ENCODE peak calls at places on chromosomes 6 and 20, in five cellular contexts. H, B, R, F and K are unnamed samples.

GRCh38 chr20:18250237-18250636 is 38.1 kb upstream of the ZNF133 start:
- DNase-seq in R (no peak), H (no peak), F (no peak), B (no peak), K (no peak)

GRCh38 chr6:21846541-21847451 is 253.2 kb downstream of the SOX4 start:
- DNase-seq in H (peak; percentile 41), R (peak; percentile 74), B (peak; percentile 36), F (peak; percentile 66), K (no peak)

GRCh38 chr6:120869397-120869796 is 464.9 kb downstream of the TBC1D32 start:
- DNase-seq in R (no peak), H (no peak), F (no peak), B (no peak), K (no peak)

GRCh38 chr6:155158044-155158843 is 105.6 kb upstream of the CLDN20 start:
- DNase-seq in R (no peak), F (peak; percentile 43), H (no peak), B (peak; percentile 70), K (no peak)

GRCh38 chr6:43334466-43335095 is 26.0 kb upstream of the CRIP3 start:
- DNase-seq in H (no peak), R (no peak), F (peak; percentile 41), B (peak; percentile 60), K (no peak)

GRCh38 chr6:128569737-128570438 is 49.5 kb upstream of the PTPRK start:
- DNase-seq in R (no peak), F (no peak), B (peak; percentile 100), H (no peak), K (no peak)

GRCh38 chr6:151240036-151240685 is 394 bp downstream of the AKAP12 start:
- DNase-seq in R (no peak), B (peak; percentile 54), F (no peak), H (peak; percentile 84), K (peak; percentile 91)

GRCh38 chr20:642398-643174 is 10.4 kb downstream of the SRXN1 start:
- DNase-seq in F (no peak), R (no peak), H (peak; percentile 62), B (no peak), K (peak; percentile 85)

GRCh38 chr6:235763-236360 is 56.4 kb upstream of the DUSP22 start:
- DNase-seq in B (no peak), F (peak; percentile 53), R (peak; percentile 69), H (peak; percentile 29), K (no peak)

GRCh38 chr20:49179368-49180277 is 8.5 kb downstream of the STAU1 start:
- DNase-seq in F (no peak), H (no peak), R (no peak), B (peak; percentile 77), K (no peak)

GRCh38 chr6:40845588-40845987 is 193.4 kb downstream of the UNC5CL start:
- DNase-seq in B (no peak), H (peak; percentile 35), R (peak; percentile 38), F (peak; percentile 36), K (peak; percentile 18)

GRCh38 chr6:149024361-149024760 is 277.5 kb downstream of the UST start:
- DNase-seq in F (no peak), B (no peak), H (no peak), R (no peak), K (no peak)

GRCh38 chr6:133169901-133170300 is 71.3 kb upstream of the EYA4 start:
- DNase-seq in B (no peak), R (no peak), F (no peak), H (no peak), K (no peak)

GRCh38 chr6:110690916-110691315 is 124.4 kb downstream of the CDK19 start:
- DNase-seq in B (no peak), F (no peak), R (no peak), H (no peak), K (no peak)

GRCh38 chr20:41248371-41249024 is 69.0 kb downstream of the ZHX3 start:
- DNase-seq in F (peak; percentile 13), R (no peak), B (no peak), H (peak; percentile 32), K (no peak)
- H3K4me3 ChIP-seq in F (no peak overlapping the region), R (no peak overlapping the region), B (no peak overlapping the region), H (no peak overlapping the region), K (no peak overlapping the region)

GRCh38 chr20:22795897-22796296 is 211.5 kb upstream of the FOXA2 start:
- DNase-seq in R (no peak), B (peak; percentile 92), F (no peak), H (peak; percentile 60), K (peak; percentile 54)
- H3K4me1 ChIP-seq in R (no peaks in the 10 kb centered on the region), B (peaks cover 58% of the 10 kb centered on the region), F (no peaks in the 10 kb centered on the region), H (peaks cover 21% of the 10 kb centered on the region), K (peaks cover 3% of the 10 kb centered on the region)

GRCh38 chr20:58876437-58876836 is 23.9 kb downstream of the GNAS start:
- DNase-seq in B (no peak), H (no peak), R (no peak), F (no peak), K (no peak)
- H3K4me3 ChIP-seq in B (no peak overlapping the region), H (no peak overlapping the region), R (no peak overlapping the region), F (no peak overlapping the region), K (no peak overlapping the region)

GRCh38 chr20:43749734-43750294 is 23.0 kb upstream of the GTSF1L start:
- DNase-seq in B (no peak), F (peak; percentile 73), R (peak; percentile 77), H (peak; percentile 65), K (peak; percentile 90)
- H3K4me1 ChIP-seq in B (peaks cover 62% of the 10 kb centered on the region), F (peaks cover 51% of the 10 kb centered on the region), R (peaks cover 22% of the 10 kb centered on the region), H (peaks cover 52% of the 10 kb centered on the region), K (no peaks in the 10 kb centered on the region)

DNA sequence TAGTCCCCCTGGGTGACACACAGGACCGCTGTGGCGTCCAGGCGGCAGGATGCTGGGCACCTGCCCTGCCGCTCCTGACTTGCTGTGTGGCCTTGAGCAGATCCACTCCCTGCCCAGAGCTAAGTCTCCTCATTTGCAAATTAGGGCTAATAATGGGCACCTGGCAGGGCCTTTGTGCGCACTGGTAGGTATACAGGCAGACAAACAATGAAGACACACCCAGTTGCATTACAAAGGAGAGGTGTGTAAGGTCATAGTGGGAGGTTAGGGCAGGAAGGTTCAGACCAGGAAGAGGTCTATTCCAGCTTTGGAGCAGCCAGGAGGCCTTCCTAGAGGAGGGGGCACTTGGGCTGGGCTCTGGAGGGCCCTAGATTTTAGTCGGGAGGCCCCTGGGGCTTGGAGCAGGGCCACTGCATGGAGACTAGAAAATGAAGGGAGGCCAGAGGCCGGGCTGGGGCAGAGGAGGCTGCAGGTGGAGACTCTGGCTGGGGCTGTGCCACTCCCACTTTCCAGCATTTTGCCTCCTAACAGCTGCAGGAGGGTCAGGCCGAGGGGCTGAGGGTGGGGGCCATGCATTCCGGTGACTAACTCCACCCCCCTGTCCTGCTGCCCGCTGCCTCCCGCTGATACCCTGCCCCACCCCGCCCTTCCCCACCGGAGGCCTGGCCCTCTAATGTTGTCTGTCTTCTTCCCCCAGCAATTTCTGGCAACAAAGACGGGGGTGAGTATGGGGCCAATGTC is 28.5 kb downstream of the MYH7B start:
- DNase-seq in H (no peak), F (no peak), B (peak; percentile 40), R (no peak), K (peak; percentile 8)
- H3K4me3 ChIP-seq in H (no peak overlapping the region), F (no peak overlapping the region), B (no peak overlapping the region), R (no peak overlapping the region), K (no peak overlapping the region)

GRCh38 chr20:50628853-50629674 is 62.3 kb downstream of the RIPOR3 start:
- DNase-seq in F (no peak), B (no peak), R (no peak), H (no peak), K (no peak)

GRCh38 chr20:50629675-50630055 is 61.7 kb downstream of the RIPOR3 start:
- DNase-seq in R (no peak), B (no peak), F (no peak), H (no peak), K (no peak)

GRCh38 chr20:50632701-50633100 is 58.6 kb downstream of the RIPOR3 start:
- DNase-seq in R (no peak), H (no peak), F (no peak), B (no peak), K (no peak)

GRCh38 chr20:50632236-50632635 is 59.1 kb downstream of the RIPOR3 start:
- DNase-seq in F (no peak), R (no peak), H (no peak), B (no peak), K (no peak)

DNA sequence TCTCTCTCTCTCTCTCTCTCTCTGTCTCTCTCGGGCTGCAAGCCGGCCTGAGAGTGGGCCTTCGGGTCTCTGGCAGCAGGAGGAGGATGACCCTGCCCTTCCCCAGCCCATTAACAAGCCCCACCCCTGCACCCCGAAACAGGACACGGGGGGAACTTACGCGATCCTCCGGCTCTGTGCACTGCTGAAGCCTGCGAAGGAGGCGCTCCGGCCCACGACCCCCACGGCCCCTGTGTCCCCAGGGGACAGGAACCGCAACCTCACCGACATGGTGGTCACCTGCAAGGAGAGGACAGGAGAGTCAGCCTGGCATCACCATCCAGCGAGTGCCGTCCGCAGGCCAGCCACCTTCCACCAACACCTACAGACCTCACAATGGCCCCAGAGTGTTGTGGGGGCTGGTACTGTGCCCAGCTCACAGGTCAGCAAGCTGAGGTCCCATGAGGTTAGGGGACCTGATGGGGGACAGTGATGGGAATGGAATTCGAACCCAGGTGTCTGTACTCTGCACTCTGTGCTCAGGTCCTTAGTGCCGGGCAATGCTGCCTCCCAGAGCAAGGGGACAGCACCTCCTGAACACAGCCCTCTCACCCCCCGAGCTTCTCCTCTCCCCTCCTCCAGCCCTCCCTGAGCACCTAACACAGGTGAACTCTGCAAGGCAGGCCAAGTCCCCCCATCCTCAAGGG is 60.6 kb downstream of the RIPOR3 start:
- DNase-seq in F (no peak), R (no peak), H (no peak), B (no peak), K (no peak)
- H3K4me1 ChIP-seq in F (peaks cover 21% of the 10 kb centered on the region), R (no peaks in the 10 kb centered on the region), H (peaks cover 7% of the 10 kb centered on the region), B (peaks cover 25% of the 10 kb centered on the region), K (peaks cover 2% of the 10 kb centered on the region)

GRCh38 chr20:63495771-63496403 is 3.0 kb downstream of the EEF1A2 start:
- DNase-seq in F (peak; percentile 73), R (peak; percentile 75), H (peak; percentile 67), B (no peak), K (peak; percentile 88)

GRCh38 chr20:63496404-63497120 is 2.3 kb downstream of the EEF1A2 start:
- DNase-seq in R (no peak), H (no peak), B (no peak), F (no peak), K (peak; percentile 34)

GRCh38 chr20:63497946-63498935 is 642 bp downstream of the EEF1A2 start:
- DNase-seq in H (no peak), B (peak; percentile 43), R (no peak), F (no peak), K (peak; percentile 63)

GRCh38 chr20:63498950-63499332 is at the start of gene EEF1A2:
- DNase-seq in R (no peak), H (no peak), B (no peak), F (peak; percentile 37), K (peak; percentile 85)

DNA sequence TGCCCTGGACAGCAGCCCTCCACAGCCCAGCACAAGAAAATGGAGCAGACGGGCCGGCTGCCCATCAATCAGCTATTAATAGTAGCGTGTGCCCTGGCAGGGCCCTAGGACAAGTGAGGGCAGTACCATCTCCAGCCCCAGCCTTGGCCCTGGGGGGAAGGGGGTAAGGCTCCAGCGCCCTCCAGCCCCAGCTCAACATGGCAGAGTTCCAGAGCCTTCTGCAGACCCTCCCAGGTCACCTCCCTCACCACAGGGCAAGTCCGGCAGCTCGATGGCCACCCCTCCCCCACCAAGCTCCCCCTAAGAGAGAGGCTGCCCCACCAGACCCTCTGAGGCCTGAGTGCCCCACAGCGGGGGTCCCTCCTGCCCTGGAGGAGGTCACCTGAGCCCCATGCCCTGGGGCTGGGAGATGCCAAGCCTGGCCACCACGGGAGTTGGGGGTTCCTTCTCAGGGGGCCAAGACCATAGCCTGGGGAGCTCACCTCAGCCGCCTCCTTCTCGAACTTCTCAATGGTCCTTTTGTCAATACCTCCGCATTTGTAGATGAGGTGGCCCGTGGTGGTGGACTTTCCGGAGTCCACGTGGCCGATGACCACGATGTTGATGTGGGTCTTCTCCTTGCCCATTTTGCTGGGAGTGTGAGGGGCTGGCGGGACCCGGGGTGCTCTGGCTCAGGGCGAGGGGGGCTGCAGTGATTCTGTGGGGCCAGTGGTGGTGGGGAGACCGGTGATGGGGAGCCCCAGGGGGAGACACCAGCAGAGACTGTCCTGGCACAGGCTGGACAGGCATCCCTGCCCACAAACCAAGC is 1.5 kb downstream of the EEF1A2 start:
- DNase-seq in H (no peak), F (no peak), B (no peak), R (no peak), K (peak; percentile 68)
- H3K4me3 ChIP-seq in H (peak overlapping the region; percentile 54), F (no peak overlapping the region), B (peak overlapping the region; percentile 29), R (no peak overlapping the region), K (peak overlapping the region; percentile 71)